ENCODE peak calls at places on chromosomes 11 and 22, in ten cellular contexts. One of them, this sample, is unnamed.

GRCh38 chr11:83073884-83074283 is 2.2 kb upstream of the RAB30 start:
- DNase-seq in small intestine: no peak
- DNase-seq in cardiac muscle cell: no peak
- DNase-seq in thoracic aorta: no peak
- DNase-seq in spleen: no peak
- DNase-seq in mesenchymal stem cell: no peak
- DNase-seq in H9: no peak
- DNase-seq in mammary epithelial cell: no peak
- DNase-seq in prostate gland: no peak
- DNase-seq in DND-41: no peak
- DNase-seq in this sample: no peak

GRCh38 chr22:38467438-38467903 is 425 bp upstream of the KDELR3 start:
- DNase-seq in small intestine: no peak
- DNase-seq in cardiac muscle cell: no peak
- DNase-seq in thoracic aorta: no peak
- DNase-seq in spleen: peak; percentile 56
- DNase-seq in mesenchymal stem cell: no peak
- DNase-seq in H9: no peak
- DNase-seq in mammary epithelial cell: no peak
- DNase-seq in prostate gland: no peak
- DNase-seq in DND-41: no peak
- DNase-seq in this sample: no peak

GRCh38 chr11:31770011-31770410 is 41.1 kb downstream of the PAX6 start:
- DNase-seq in small intestine: no peak
- DNase-seq in cardiac muscle cell: no peak
- DNase-seq in thoracic aorta: no peak
- DNase-seq in spleen: no peak
- DNase-seq in mesenchymal stem cell: no peak
- DNase-seq in H9: no peak
- DNase-seq in mammary epithelial cell: no peak
- DNase-seq in prostate gland: no peak
- DNase-seq in DND-41: no peak
- DNase-seq in this sample: no peak

GRCh38 chr11:20594274-20595061 is 4.9 kb upstream of the SLC6A5 start:
- DNase-seq in small intestine: no peak
- DNase-seq in cardiac muscle cell: no peak
- DNase-seq in thoracic aorta: no peak
- DNase-seq in spleen: no peak
- DNase-seq in mesenchymal stem cell: no peak
- DNase-seq in H9: no peak
- DNase-seq in mammary epithelial cell: no peak
- DNase-seq in prostate gland: no peak
- DNase-seq in DND-41: no peak
- DNase-seq in this sample: no peak

GRCh38 chr11:92269021-92269420 is 44.4 kb downstream of the FAT3 start:
- DNase-seq in small intestine: peak; percentile 29
- DNase-seq in cardiac muscle cell: peak; percentile 30
- DNase-seq in thoracic aorta: no peak
- DNase-seq in spleen: no peak
- DNase-seq in mesenchymal stem cell: peak; percentile 30
- DNase-seq in H9: no peak
- DNase-seq in mammary epithelial cell: peak; percentile 31
- DNase-seq in prostate gland: no peak
- DNase-seq in DND-41: no peak
- DNase-seq in this sample: no peak

GRCh38 chr11:103648670-103649400 is 387.6 kb upstream of the DDI1 start:
- DNase-seq in small intestine: no peak
- DNase-seq in cardiac muscle cell: no peak
- DNase-seq in thoracic aorta: no peak
- DNase-seq in spleen: no peak
- DNase-seq in mesenchymal stem cell: peak; percentile 19
- DNase-seq in H9: no peak
- DNase-seq in mammary epithelial cell: peak; percentile 30
- DNase-seq in prostate gland: no peak
- DNase-seq in DND-41: no peak
- DNase-seq in this sample: no peak

GRCh38 chr11:96306933-96307747 is 35.9 kb downstream of the MAML2 start:
- DNase-seq in small intestine: peak; percentile 98
- DNase-seq in cardiac muscle cell: peak; percentile 95
- DNase-seq in thoracic aorta: peak; percentile 96
- DNase-seq in spleen: no peak
- DNase-seq in mesenchymal stem cell: peak; percentile 100
- DNase-seq in H9: no peak
- DNase-seq in mammary epithelial cell: peak; percentile 99
- DNase-seq in prostate gland: peak; percentile 86
- DNase-seq in DND-41: no peak
- DNase-seq in this sample: peak; percentile 39

GRCh38 chr11:121842186-121842585 is 273.8 kb downstream of the BLID start:
- DNase-seq in small intestine: no peak
- DNase-seq in cardiac muscle cell: no peak
- DNase-seq in thoracic aorta: no peak
- DNase-seq in spleen: no peak
- DNase-seq in mesenchymal stem cell: no peak
- DNase-seq in H9: no peak
- DNase-seq in mammary epithelial cell: no peak
- DNase-seq in prostate gland: no peak
- DNase-seq in DND-41: no peak
- DNase-seq in this sample: no peak

GRCh38 chr11:2092956-2093412 is 46.2 kb downstream of the IGF2 start:
- DNase-seq in small intestine: peak; percentile 12
- DNase-seq in cardiac muscle cell: no peak
- DNase-seq in thoracic aorta: peak; percentile 15
- DNase-seq in spleen: peak; percentile 74
- DNase-seq in mesenchymal stem cell: peak; percentile 10
- DNase-seq in H9: peak; percentile 31
- DNase-seq in mammary epithelial cell: peak; percentile 95
- DNase-seq in prostate gland: peak; percentile 95
- DNase-seq in DND-41: peak; percentile 95
- DNase-seq in this sample: peak; percentile 59

GRCh38 chr11:2091786-2092463 is 47.3 kb downstream of the IGF2 start:
- DNase-seq in small intestine: no peak
- DNase-seq in cardiac muscle cell: no peak
- DNase-seq in thoracic aorta: no peak
- DNase-seq in spleen: peak; percentile 54
- DNase-seq in mesenchymal stem cell: no peak
- DNase-seq in H9: no peak
- DNase-seq in mammary epithelial cell: no peak
- DNase-seq in prostate gland: no peak
- DNase-seq in DND-41: no peak
- DNase-seq in this sample: no peak

GRCh38 chr11:2093575-2094353 is 45.4 kb downstream of the IGF2 start:
- DNase-seq in small intestine: no peak
- DNase-seq in cardiac muscle cell: no peak
- DNase-seq in thoracic aorta: no peak
- DNase-seq in spleen: peak; percentile 68
- DNase-seq in mesenchymal stem cell: no peak
- DNase-seq in H9: no peak
- DNase-seq in mammary epithelial cell: peak; percentile 72
- DNase-seq in prostate gland: peak; percentile 43
- DNase-seq in DND-41: no peak
- DNase-seq in this sample: no peak

GRCh38 chr11:2091112-2091746 is 48.0 kb downstream of the IGF2 start:
- DNase-seq in small intestine: no peak
- DNase-seq in cardiac muscle cell: no peak
- DNase-seq in thoracic aorta: no peak
- DNase-seq in spleen: peak; percentile 46
- DNase-seq in mesenchymal stem cell: no peak
- DNase-seq in H9: peak; percentile 15
- DNase-seq in mammary epithelial cell: no peak
- DNase-seq in prostate gland: no peak
- DNase-seq in DND-41: no peak
- DNase-seq in this sample: peak; percentile 7

DNA sequence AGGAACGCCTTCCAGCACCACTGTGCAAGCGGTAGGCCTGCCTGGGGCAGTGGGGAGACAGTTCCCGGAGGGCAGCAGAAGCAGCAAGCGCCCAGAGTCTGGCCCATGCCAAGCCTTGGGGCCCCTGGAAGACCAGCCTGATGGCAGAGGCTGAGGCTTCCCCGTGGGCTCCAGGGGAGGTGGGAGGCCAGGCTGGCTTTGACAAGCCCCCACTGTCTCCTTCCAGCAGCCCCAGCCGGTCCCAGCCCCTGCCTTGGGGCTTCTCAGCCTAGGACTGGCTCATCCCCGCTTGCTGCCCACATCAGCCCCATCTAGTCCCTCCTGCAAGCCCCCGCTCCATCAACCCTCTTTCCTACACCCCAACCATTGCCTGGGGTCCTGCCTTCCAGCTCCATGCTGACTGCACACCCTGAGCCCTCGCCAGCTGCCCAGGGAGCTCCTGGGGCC is 46.7 kb downstream of the IGF2 start:
- DNase-seq in small intestine: no peak
- DNase-seq in cardiac muscle cell: no peak
- DNase-seq in thoracic aorta: no peak
- DNase-seq in spleen: peak; percentile 59
- DNase-seq in mesenchymal stem cell: no peak
- DNase-seq in H9: no peak
- DNase-seq in mammary epithelial cell: no peak
- DNase-seq in prostate gland: no peak
- DNase-seq in DND-41: no peak
- DNase-seq in this sample: no peak
- H3K27me3 ChIP-seq in small intestine: no peaks in the 10 kb centered on the region
- H3K27me3 ChIP-seq in cardiac muscle cell: no peaks in the 10 kb centered on the region
- H3K27me3 ChIP-seq in thoracic aorta: no peaks in the 10 kb centered on the region
- H3K27me3 ChIP-seq in spleen: peaks cover 16% of the 10 kb centered on the region
- H3K27me3 ChIP-seq in mesenchymal stem cell: no peaks in the 10 kb centered on the region
- H3K27me3 ChIP-seq in H9: no peaks in the 10 kb centered on the region
- H3K27me3 ChIP-seq in mammary epithelial cell: peaks cover 20% of the 10 kb centered on the region
- H3K27me3 ChIP-seq in prostate gland: no peaks in the 10 kb centered on the region
- H3K27me3 ChIP-seq in DND-41: peaks cover 9% of the 10 kb centered on the region
- H3K27me3 ChIP-seq in this sample: no peaks in the 10 kb centered on the region

GRCh38 chr22:47563406-47564157 is 801.1 kb downstream of the TBC1D22A start:
- DNase-seq in small intestine: no peak
- DNase-seq in cardiac muscle cell: no peak
- DNase-seq in thoracic aorta: no peak
- DNase-seq in spleen: no peak
- DNase-seq in mesenchymal stem cell: no peak
- DNase-seq in H9: no peak
- DNase-seq in mammary epithelial cell: no peak
- DNase-seq in prostate gland: no peak
- DNase-seq in DND-41: no peak
- DNase-seq in this sample: no peak
- H3K9me3 ChIP-seq in small intestine: no peaks in the 10 kb centered on the region
- H3K9me3 ChIP-seq in cardiac muscle cell: no peaks in the 10 kb centered on the region
- H3K9me3 ChIP-seq in thoracic aorta: no peaks in the 10 kb centered on the region
- H3K9me3 ChIP-seq in spleen: no peaks in the 10 kb centered on the region
- H3K9me3 ChIP-seq in mesenchymal stem cell: no peaks in the 10 kb centered on the region
- H3K9me3 ChIP-seq in H9: peaks cover 82% of the 10 kb centered on the region
- H3K9me3 ChIP-seq in mammary epithelial cell: peaks cover 39% of the 10 kb centered on the region
- H3K9me3 ChIP-seq in prostate gland: no peaks in the 10 kb centered on the region
- H3K9me3 ChIP-seq in DND-41: no peaks in the 10 kb centered on the region
- H3K9me3 ChIP-seq in this sample: no peaks in the 10 kb centered on the region

GRCh38 chr22:20177217-20177911 is 26.5 kb upstream of the CCDC188 start:
- DNase-seq in small intestine: no peak
- DNase-seq in cardiac muscle cell: no peak
- DNase-seq in thoracic aorta: no peak
- DNase-seq in spleen: no peak
- DNase-seq in mesenchymal stem cell: no peak
- DNase-seq in H9: no peak
- DNase-seq in mammary epithelial cell: no peak
- DNase-seq in prostate gland: no peak
- DNase-seq in DND-41: no peak
- DNase-seq in this sample: no peak

GRCh38 chr22:20178075-20178921 is 27.4 kb upstream of the CCDC188 start:
- DNase-seq in small intestine: no peak
- DNase-seq in cardiac muscle cell: no peak
- DNase-seq in thoracic aorta: no peak
- DNase-seq in spleen: no peak
- DNase-seq in mesenchymal stem cell: no peak
- DNase-seq in H9: no peak
- DNase-seq in mammary epithelial cell: no peak
- DNase-seq in prostate gland: no peak
- DNase-seq in DND-41: no peak
- DNase-seq in this sample: no peak

GRCh38 chr22:20174785-20175596 is 24.1 kb upstream of the CCDC188 start:
- DNase-seq in small intestine: peak; percentile 48
- DNase-seq in cardiac muscle cell: peak; percentile 38
- DNase-seq in thoracic aorta: no peak
- DNase-seq in spleen: no peak
- DNase-seq in mesenchymal stem cell: no peak
- DNase-seq in H9: no peak
- DNase-seq in mammary epithelial cell: no peak
- DNase-seq in prostate gland: no peak
- DNase-seq in DND-41: no peak
- DNase-seq in this sample: no peak

GRCh38 chr22:20175597-20175900 is 24.7 kb upstream of the CCDC188 start:
- DNase-seq in small intestine: no peak
- DNase-seq in cardiac muscle cell: no peak
- DNase-seq in thoracic aorta: no peak
- DNase-seq in spleen: no peak
- DNase-seq in mesenchymal stem cell: no peak
- DNase-seq in H9: no peak
- DNase-seq in mammary epithelial cell: no peak
- DNase-seq in prostate gland: no peak
- DNase-seq in DND-41: no peak
- DNase-seq in this sample: no peak

GRCh38 chr22:20176421-20177060 is 25.7 kb upstream of the CCDC188 start:
- DNase-seq in small intestine: no peak
- DNase-seq in cardiac muscle cell: no peak
- DNase-seq in thoracic aorta: no peak
- DNase-seq in spleen: no peak
- DNase-seq in mesenchymal stem cell: no peak
- DNase-seq in H9: no peak
- DNase-seq in mammary epithelial cell: no peak
- DNase-seq in prostate gland: no peak
- DNase-seq in DND-41: no peak
- DNase-seq in this sample: no peak
- H3K4me1 ChIP-seq in small intestine: peaks cover 1% of the 10 kb centered on the region
- H3K4me1 ChIP-seq in cardiac muscle cell: no peaks in the 10 kb centered on the region
- H3K4me1 ChIP-seq in thoracic aorta: no peaks in the 10 kb centered on the region
- H3K4me1 ChIP-seq in spleen: no peaks in the 10 kb centered on the region
- H3K4me1 ChIP-seq in mesenchymal stem cell: peaks cover 3% of the 10 kb centered on the region
- H3K4me1 ChIP-seq in H9: no peaks in the 10 kb centered on the region
- H3K4me1 ChIP-seq in mammary epithelial cell: no peaks in the 10 kb centered on the region
- H3K4me1 ChIP-seq in prostate gland: no peaks in the 10 kb centered on the region
- H3K4me1 ChIP-seq in DND-41: no peaks in the 10 kb centered on the region
- H3K4me1 ChIP-seq in this sample: no peaks in the 10 kb centered on the region

GRCh38 chr11:118153516-118153915 is 893 bp upstream of the SCN4B start:
- DNase-seq in small intestine: no peak
- DNase-seq in cardiac muscle cell: no peak
- DNase-seq in thoracic aorta: no peak
- DNase-seq in spleen: no peak
- DNase-seq in mesenchymal stem cell: no peak
- DNase-seq in H9: peak; percentile 37
- DNase-seq in mammary epithelial cell: no peak
- DNase-seq in prostate gland: no peak
- DNase-seq in DND-41: no peak
- DNase-seq in this sample: no peak

GRCh38 chr11:118153976-118154375 is 1.4 kb upstream of the SCN4B start:
- DNase-seq in small intestine: no peak
- DNase-seq in cardiac muscle cell: no peak
- DNase-seq in thoracic aorta: no peak
- DNase-seq in spleen: no peak
- DNase-seq in mesenchymal stem cell: no peak
- DNase-seq in H9: no peak
- DNase-seq in mammary epithelial cell: no peak
- DNase-seq in prostate gland: no peak
- DNase-seq in DND-41: no peak
- DNase-seq in this sample: no peak

GRCh38 chr11:118157186-118157895 is 4.7 kb upstream of the SCN4B start:
- DNase-seq in small intestine: no peak
- DNase-seq in cardiac muscle cell: no peak
- DNase-seq in thoracic aorta: no peak
- DNase-seq in spleen: no peak
- DNase-seq in mesenchymal stem cell: no peak
- DNase-seq in H9: no peak
- DNase-seq in mammary epithelial cell: no peak
- DNase-seq in prostate gland: no peak
- DNase-seq in DND-41: no peak
- DNase-seq in this sample: no peak

GRCh38 chr11:118155781-118156530 is 3.3 kb upstream of the SCN4B start:
- DNase-seq in small intestine: no peak
- DNase-seq in cardiac muscle cell: no peak
- DNase-seq in thoracic aorta: no peak
- DNase-seq in spleen: no peak
- DNase-seq in mesenchymal stem cell: no peak
- DNase-seq in H9: no peak
- DNase-seq in mammary epithelial cell: no peak
- DNase-seq in prostate gland: no peak
- DNase-seq in DND-41: no peak
- DNase-seq in this sample: no peak

DNA sequence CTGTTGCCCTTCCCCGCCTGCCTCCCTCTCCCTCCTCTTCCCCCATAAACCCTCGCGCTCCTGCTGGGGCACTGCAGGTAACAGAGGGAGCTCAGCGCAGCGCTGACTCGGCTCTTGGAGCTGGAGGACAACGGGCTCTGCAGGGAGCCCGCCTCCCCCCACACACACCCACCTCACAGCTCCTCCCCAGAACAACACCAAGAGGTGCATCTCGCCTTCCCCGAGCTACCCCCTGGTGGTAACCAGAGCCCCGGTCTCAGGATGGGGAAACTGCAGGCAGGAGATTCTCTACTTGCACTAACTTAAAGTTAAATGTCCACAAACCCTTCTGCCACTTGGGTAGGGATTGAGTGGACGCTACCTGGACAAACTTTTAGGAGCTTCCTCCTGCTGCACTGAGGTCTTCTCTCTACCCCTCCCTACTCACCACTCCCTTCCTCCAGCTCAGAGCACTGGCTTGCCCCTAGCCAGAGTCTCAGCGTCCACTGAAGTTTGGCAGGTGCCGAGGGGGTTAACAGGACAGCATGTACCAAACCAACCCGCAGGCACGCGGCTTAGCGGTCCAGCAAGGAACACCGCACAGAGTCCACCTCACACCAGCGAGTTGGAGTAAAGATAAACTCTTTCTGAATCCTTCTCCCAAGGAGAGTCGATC is 4.0 kb upstream of the SCN4B start:
- DNase-seq in small intestine: no peak
- DNase-seq in cardiac muscle cell: no peak
- DNase-seq in thoracic aorta: no peak
- DNase-seq in spleen: no peak
- DNase-seq in mesenchymal stem cell: no peak
- DNase-seq in H9: peak; percentile 73
- DNase-seq in mammary epithelial cell: no peak
- DNase-seq in prostate gland: no peak
- DNase-seq in DND-41: no peak
- DNase-seq in this sample: peak; percentile 12
- H3K27me3 ChIP-seq in small intestine: peaks cover 43% of the 10 kb centered on the region
- H3K27me3 ChIP-seq in cardiac muscle cell: peaks cover 99% of the 10 kb centered on the region
- H3K27me3 ChIP-seq in thoracic aorta: peaks cover 12% of the 10 kb centered on the region
- H3K27me3 ChIP-seq in spleen: peaks cover 61% of the 10 kb centered on the region
- H3K27me3 ChIP-seq in mesenchymal stem cell: peaks cover 97% of the 10 kb centered on the region
- H3K27me3 ChIP-seq in H9: peaks cover 57% of the 10 kb centered on the region
- H3K27me3 ChIP-seq in mammary epithelial cell: no peaks in the 10 kb centered on the region
- H3K27me3 ChIP-seq in prostate gland: no peaks in the 10 kb centered on the region
- H3K27me3 ChIP-seq in DND-41: peaks cover 79% of the 10 kb centered on the region
- H3K27me3 ChIP-seq in this sample: peaks cover 53% of the 10 kb centered on the region

This sample was measured in CD8-positive, alpha-beta memory T cell.